ENCODE peak calls at places on chromosomes 3 and 15, in six cellular contexts. P is A549, N is HCT116, K is Peyer's patch, W is body of pancreas, L is IMR-90. A is an unnamed sample.

GRCh38 chr3:195763843-195764825 is 43.4 kb downstream of the MUC20 start:
- DNase-seq in P (no peak), K (peak), L (no peak), W (no peak), N (no peak), A (no peak)

GRCh38 chr15:89767411-89767915 is 8.7 kb upstream of the MESP2 start:
- DNase-seq in W (peak), N (no peak), P (no peak), L (no peak), K (no peak), A (no peak)

GRCh38 chr15:41990243-41990605 is 17.9 kb upstream of the EHD4 start:
- DNase-seq in W (no peak), L (no peak), P (no peak), N (no peak), K (no peak), A (no peak)

GRCh38 chr3:24060055-24060454 is 115.0 kb downstream of the NR1D2 start:
- DNase-seq in P (no peak), K (no peak), L (peak), W (no peak), N (no peak), A (no peak)

GRCh38 chr3:13420817-13421755 is 964 bp upstream of the NUP210 start:
- DNase-seq in L (no peak), P (no peak), K (no peak), W (no peak), N (no peak), A (peak)

GRCh38 chr3:169218314-169218983 is 445.1 kb downstream of the MECOM start:
- DNase-seq in W (peak), L (peak), P (peak), K (no peak), N (peak), A (no peak)

GRCh38 chr3:38907426-38907825 is 91.4 kb upstream of the SCN10A start:
- DNase-seq in N (no peak), K (no peak), P (no peak), L (peak), W (no peak), A (no peak)

GRCh38 chr3:179949428-179949827 is 87.3 kb downstream of the PEX5L start:
- DNase-seq in W (no peak), K (no peak), P (no peak), N (no peak), L (no peak), A (no peak)

GRCh38 chr3:108494862-108495531 is 15.4 kb downstream of the MYH15 start:
- DNase-seq in K (no peak), W (no peak), N (no peak), P (no peak), L (no peak), A (no peak)

GRCh38 chr3:170811515-170811914 is 58.5 kb downstream of the RPL22L1 start:
- DNase-seq in N (no peak), K (no peak), W (no peak), P (no peak), L (peak), A (no peak)

GRCh38 chr3:111859061-111859973 is at the start of gene PHLDB2:
- DNase-seq in K (peak), P (peak), W (peak), L (peak), N (no peak), A (peak)

GRCh38 chr3:65936908-65937638 is 101.6 kb downstream of the MAGI1 start:
- DNase-seq in N (no peak), P (no peak), L (no peak), W (no peak), K (no peak), A (no peak)

GRCh38 chr3:105878061-105878460 is 9.2 kb upstream of the CBLB start:
- DNase-seq in P (no peak), K (no peak), W (no peak), L (peak), N (no peak), A (no peak)

GRCh38 chr3:36312351-36312750 is 68.0 kb upstream of the STAC start:
- DNase-seq in N (no peak), P (no peak), K (no peak), L (no peak), W (no peak), A (no peak)

GRCh38 chr3:65026151-65026550 is 338.4 kb upstream of the ADAMTS9 start:
- DNase-seq in W (no peak), K (no peak), P (no peak), L (no peak), N (no peak), A (no peak)

GRCh38 chr3:58874795-58875194 is 175.0 kb downstream of the CFAP20DC start:
- DNase-seq in K (no peak), L (peak), W (no peak), N (peak), P (no peak), A (no peak)

GRCh38 chr15:50953302-50953701 is 44.8 kb downstream of the AP4E1 start:
- DNase-seq in N (peak), P (no peak), W (no peak), K (no peak), L (peak), A (no peak)

GRCh38 chr15:60570936-60571530 is 92.1 kb upstream of the ICE2 start:
- DNase-seq in W (no peak), P (no peak), K (no peak), N (no peak), L (no peak), A (no peak)

GRCh38 chr15:60565407-60565806 is 86.5 kb upstream of the ICE2 start:
- DNase-seq in N (no peak), L (no peak), P (no peak), K (no peak), W (no peak), A (no peak)

GRCh38 chr15:60569596-60569995 is 90.7 kb upstream of the ICE2 start:
- DNase-seq in P (no peak), L (peak), W (no peak), N (no peak), K (no peak), A (no peak)

GRCh38 chr15:60568883-60569495 is 90.0 kb upstream of the ICE2 start:
- DNase-seq in P (no peak), K (no peak), N (no peak), W (no peak), L (no peak), A (no peak)

DNA sequence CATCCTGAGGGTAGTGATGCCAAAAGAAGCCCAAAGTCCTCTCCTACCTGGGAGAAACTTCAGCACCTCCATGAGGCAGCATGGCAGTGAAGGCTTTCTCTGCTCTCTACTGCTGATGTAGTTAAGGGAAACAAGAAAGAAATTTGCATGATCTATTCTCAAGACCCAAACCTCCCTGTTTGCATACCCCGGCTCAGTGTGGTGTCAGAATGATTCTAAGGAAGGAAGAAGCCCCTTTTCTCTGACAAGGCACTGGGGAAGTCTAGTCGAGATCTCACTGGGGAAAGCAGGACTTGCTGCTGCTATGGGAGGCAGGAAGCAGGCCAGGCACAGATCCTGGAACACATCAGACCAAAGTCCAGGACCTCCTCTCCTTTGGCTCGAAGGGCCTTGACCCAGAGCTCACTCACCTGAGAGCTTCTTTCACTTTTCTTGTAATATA is 89.4 kb upstream of the ICE2 start:
- DNase-seq in W (no peak), N (no peak), K (no peak), L (no peak), P (no peak), A (no peak)
- TF ChIP-seq POLR2A in W (no peak), N (no peak), K (no peak), L (no peak), P (no peak), A (peak)

GRCh38 chr15:90915808-90916440 is 12.8 kb downstream of the MAN2A2 start:
- DNase-seq in N (no peak), W (peak), L (peak), K (no peak), P (no peak), A (no peak)

GRCh38 chr15:90912770-90913075 is 9.6 kb downstream of the MAN2A2 start:
- DNase-seq in K (no peak), W (no peak), L (no peak), P (no peak), N (no peak), A (no peak)

GRCh38 chr15:90915216-90915807 is 12.2 kb downstream of the MAN2A2 start:
- DNase-seq in P (no peak), L (no peak), N (no peak), W (no peak), K (no peak), A (no peak)

GRCh38 chr15:90913398-90913944 is 10.4 kb downstream of the MAN2A2 start:
- DNase-seq in K (no peak), P (no peak), W (no peak), L (no peak), N (no peak), A (no peak)

GRCh38 chr15:90914240-90915080 is 11.4 kb downstream of the MAN2A2 start:
- DNase-seq in N (no peak), K (no peak), P (no peak), L (no peak), W (no peak), A (no peak)
- TF ChIP-seq POLR2A in N (no peak), K (no peak), P (no peak), L (no peak), W (no peak), A (no peak)

GRCh38 chr3:47802734-47803477 is at the start of gene DHX30:
- DNase-seq in N (no peak), W (peak), L (peak), P (peak), K (peak), A (peak)
- TF ChIP-seq POLR2A in N (peak), W (peak), L (peak), P (peak), K (peak), A (peak)

GRCh38 chr3:49278548-49278947 is 1.5 kb upstream of the C3orf62 start:
- DNase-seq in K (no peak), P (no peak), W (no peak), N (no peak), L (no peak), A (no peak)

GRCh38 chr3:49279376-49279775 is 2.3 kb upstream of the C3orf62 start:
- DNase-seq in W (no peak), P (no peak), K (no peak), N (no peak), L (peak), A (no peak)

GRCh38 chr3:49273825-49274532 is 3.1 kb downstream of the C3orf62 start:
- DNase-seq in K (no peak), N (no peak), L (no peak), P (no peak), W (no peak), A (no peak)

GRCh38 chr3:49277357-49277723 is 308 bp upstream of the C3orf62 start:
- DNase-seq in W (no peak), K (no peak), L (no peak), P (no peak), N (no peak), A (no peak)

DNA sequence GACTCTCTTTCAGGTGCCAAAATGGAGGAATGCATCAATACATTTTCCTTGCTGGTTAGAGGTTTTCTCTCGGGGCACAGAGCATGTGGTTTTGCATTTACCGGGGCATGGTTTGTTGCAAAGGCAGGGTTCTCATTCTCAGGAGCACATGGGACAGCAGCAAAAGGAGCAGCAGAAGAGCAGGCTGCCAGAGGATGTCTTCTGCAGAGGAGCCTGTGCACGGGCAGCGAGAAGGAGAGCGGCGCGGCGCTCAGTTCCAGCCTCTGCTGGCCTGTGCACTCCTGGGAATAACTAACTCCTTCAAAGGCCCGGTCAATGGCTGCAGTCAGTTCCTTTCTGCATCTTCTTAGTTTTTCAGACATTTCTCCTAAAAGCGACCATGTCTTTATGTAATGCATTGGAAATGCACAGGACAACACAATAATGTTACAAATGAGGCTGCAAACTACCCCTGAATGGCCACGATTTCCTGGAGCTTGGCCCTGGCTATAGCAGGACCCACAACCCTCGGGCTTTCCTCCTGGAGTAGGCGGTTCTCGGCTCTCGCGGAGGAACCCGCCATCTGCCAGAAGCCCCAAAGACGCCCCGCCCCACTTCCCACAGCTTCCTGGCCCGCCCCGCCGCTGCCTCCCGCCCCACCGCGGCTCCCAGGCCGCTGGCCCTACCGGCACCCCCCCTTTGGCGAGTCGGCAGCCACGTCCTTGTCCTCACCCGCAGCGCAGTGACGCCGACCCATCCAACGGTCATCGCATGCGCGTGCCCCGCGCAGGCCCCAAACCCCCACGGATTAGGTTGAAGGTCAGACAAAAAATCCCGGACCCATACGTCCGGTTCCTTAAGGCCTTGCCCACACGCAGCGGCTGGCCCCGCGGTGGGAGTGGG is at the start of gene C3orf62:
- DNase-seq in L (peak), P (peak), W (peak), K (peak), N (no peak), A (peak)
- TF ChIP-seq POLR2A in L (no peak), P (peak), W (peak), K (peak), N (no peak), A (peak)

DNA sequence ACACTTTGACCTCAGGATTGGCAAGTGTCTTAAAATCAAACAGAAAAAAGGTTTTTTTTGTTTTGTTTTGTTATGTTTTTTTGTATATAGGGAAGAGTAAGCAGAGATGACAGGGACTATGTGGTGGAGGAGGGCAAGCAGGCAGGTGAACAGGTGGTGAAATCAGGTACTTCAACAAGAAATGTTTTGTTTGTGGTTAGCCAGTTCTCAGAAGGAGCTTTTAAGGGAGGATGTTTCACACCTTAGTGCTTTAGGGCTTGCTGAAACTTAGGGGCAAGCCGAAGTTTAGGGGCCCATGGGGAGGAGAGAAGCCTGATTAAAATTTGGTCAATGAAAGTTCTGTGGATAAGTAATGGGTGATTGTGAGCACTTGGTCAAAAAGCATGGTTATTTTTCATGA is 370.7 kb upstream of the SLCO3A1 start:
- DNase-seq in W (no peak), L (no peak), N (no peak), K (no peak), P (no peak), A (no peak)
- TF ChIP-seq POLR2A in W (no peak), L (no peak), N (no peak), K (no peak), P (no peak), A (no peak)

GRCh38 chr15:40469776-40470390 is 901 bp upstream of the CHST14 start:
- DNase-seq in L (peak), P (no peak), W (no peak), K (peak), N (no peak), A (no peak)

GRCh38 chr15:40471105-40471777 is 457 bp downstream of the CHST14 start:
- DNase-seq in P (peak), L (peak), K (no peak), W (no peak), N (no peak), A (peak)

GRCh38 chr15:40472171-40472727 is 1.5 kb downstream of the CHST14 start:
- DNase-seq in L (no peak), W (no peak), K (no peak), N (no peak), P (no peak), A (no peak)

GRCh38 chr15:40471778-40472130 is 970 bp downstream of the CHST14 start:
- DNase-seq in K (no peak), W (peak), P (no peak), L (peak), N (no peak), A (no peak)

DNA sequence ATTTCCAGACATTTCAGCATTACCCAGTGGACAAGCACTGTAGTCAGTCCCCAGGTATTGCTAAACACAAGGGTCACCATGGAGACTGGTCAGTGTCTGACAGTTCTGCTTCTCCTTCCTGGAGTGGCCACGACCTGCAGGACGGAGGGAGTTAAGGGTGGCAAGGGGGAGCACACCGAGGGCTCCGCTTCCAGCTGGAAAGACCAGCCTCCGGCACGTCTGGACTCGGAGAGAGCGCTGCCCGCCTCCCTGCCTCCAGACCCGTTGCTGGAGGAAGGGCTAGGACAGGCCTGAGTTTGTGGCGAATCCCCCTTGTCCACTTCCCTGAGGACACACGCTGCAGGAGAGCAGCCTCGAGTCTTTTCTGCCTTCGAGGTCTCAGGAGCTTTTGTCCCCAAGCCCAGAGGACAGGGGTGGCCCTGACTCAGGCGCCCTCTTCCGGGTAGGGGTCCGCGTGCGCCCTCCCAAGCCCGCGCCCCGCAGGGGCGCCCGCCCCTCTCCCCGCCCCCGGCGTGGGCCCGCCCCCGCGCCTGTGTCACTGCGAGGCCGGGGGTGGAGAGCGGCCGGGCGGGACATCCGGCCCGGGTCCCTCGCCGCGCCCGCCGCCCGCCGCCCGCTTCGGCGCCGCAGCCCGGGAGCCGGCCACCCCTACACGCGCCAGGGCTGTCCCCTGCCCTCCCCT is at the start of gene CHST14:
- DNase-seq in L (peak), N (no peak), W (peak), P (peak), K (peak), A (peak)
- TF ChIP-seq POLR2A in L (no peak), N (peak), W (peak), P (peak), K (no peak), A (no peak)

DNA sequence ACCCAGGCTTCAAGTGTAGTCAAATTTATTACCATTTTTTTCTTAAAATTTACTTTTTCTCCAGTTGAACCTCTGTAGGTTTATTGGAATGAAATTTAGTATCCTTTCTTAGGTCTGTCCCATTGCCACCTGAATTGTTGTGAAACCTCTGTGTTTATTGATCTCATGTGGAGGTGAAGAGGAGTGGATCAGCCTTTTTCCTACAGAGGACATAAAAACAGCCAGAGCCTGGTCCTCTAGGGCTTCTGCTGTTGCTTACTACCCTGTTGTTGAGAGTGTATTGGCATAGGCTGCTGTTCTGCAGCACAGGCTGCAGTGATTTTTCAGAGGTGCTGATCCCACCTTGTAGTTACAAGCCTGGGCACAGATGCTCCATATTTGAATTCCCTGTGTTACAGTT is 44.6 kb downstream of the LRRC28 start:
- DNase-seq in P (no peak), K (no peak), L (no peak), N (no peak), W (no peak), A (no peak)
- TF ChIP-seq POLR2A in P (no peak), K (no peak), L (no peak), N (no peak), W (no peak), A (no peak)

GRCh38 chr3:138173769-138174420 is 826 bp downstream of the DBR1 start:
- DNase-seq in W (no peak), N (no peak), L (no peak), K (no peak), P (no peak), A (no peak)

GRCh38 chr3:138172625-138173024 is 2.1 kb downstream of the DBR1 start:
- DNase-seq in N (no peak), P (no peak), W (no peak), L (no peak), K (no peak), A (no peak)

GRCh38 chr3:138180375-138181029 is 5.8 kb upstream of the DBR1 start:
- DNase-seq in P (peak), N (peak), L (peak), K (no peak), W (peak), A (no peak)

GRCh38 chr3:138174421-138175122 is at the start of gene DBR1:
- DNase-seq in L (peak), K (peak), P (peak), N (peak), W (peak), A (peak)
- TF ChIP-seq POLR2A in L (peak), K (peak), P (peak), N (peak), W (peak), A (peak)

GRCh38 chr3:147410518-147411234 is 1.5 kb downstream of the ZIC1 start:
- DNase-seq in W (no peak), N (no peak), L (peak), P (peak), K (no peak), A (no peak)
- TF ChIP-seq POLR2A in W (no peak), N (no peak), L (no peak), P (no peak), K (no peak), A (no peak)

GRCh38 chr3:63969866-63970265 is 53.4 kb downstream of the PSMD6 start:
- DNase-seq in N (no peak), L (no peak), W (no peak), K (no peak), P (no peak), A (no peak)

GRCh38 chr3:63966871-63967270 is 54.7 kb upstream of the SCAANT1 start:
- DNase-seq in K (no peak), W (no peak), P (no peak), N (no peak), L (no peak), A (no peak)

GRCh38 chr3:63968612-63969350 is 54.5 kb downstream of the PSMD6 start:
- DNase-seq in N (no peak), W (no peak), K (no peak), L (peak), P (no peak), A (no peak)

GRCh38 chr3:63966007-63966406 is 53.8 kb upstream of the SCAANT1 start:
- DNase-seq in W (no peak), P (no peak), K (no peak), N (no peak), L (no peak), A (no peak)

GRCh38 chr3:63967675-63968611 is 55.4 kb downstream of the PSMD6 start:
- DNase-seq in P (no peak), L (peak), W (peak), K (peak), N (no peak), A (no peak)
- TF ChIP-seq POLR2A in P (no peak), L (no peak), W (peak), K (peak), N (no peak), A (no peak)